ENCODE peak calls at places on chromosomes 2 and 18, in four cellular contexts. L, N, Q and U are unnamed samples.

GRCh38 chr2:60550151-60550983 is 3.1 kb downstream of the BCL11A start:
- DNase-seq in L (peak; percentile 80), N (peak; percentile 81), Q (peak; percentile 79), U (peak; percentile 62)

GRCh38 chr2:119932809-119933208 is 80.1 kb upstream of the EPB41L5 start:
- DNase-seq in L (no peak), N (no peak), Q (no peak), U (no peak)

GRCh38 chr2:109435866-109436634 is 177.7 kb downstream of the SEPTIN10 start:
- DNase-seq in L (no peak), N (no peak), Q (peak; percentile 56), U (no peak)

GRCh38 chr2:74498500-74499268 is 719 bp downstream of the LBX2 start:
- DNase-seq in L (no peak), N (no peak), Q (no peak), U (no peak)

GRCh38 chr18:78781601-78781960 is 198.0 kb upstream of the SALL3 start:
- DNase-seq in L (no peak), N (no peak), Q (no peak), U (no peak)

GRCh38 chr2:128450211-128451015 is 131.7 kb upstream of the HS6ST1 start:
- DNase-seq in L (peak; percentile 17), N (no peak), Q (no peak), U (no peak)

GRCh38 chr2:110780461-110780860 is 48.1 kb downstream of the ACOXL start:
- DNase-seq in L (no peak), N (no peak), Q (no peak), U (no peak)

GRCh38 chr2:197211881-197212342 is 98.7 kb downstream of the ANKRD44 start:
- DNase-seq in L (no peak), N (no peak), Q (no peak), U (no peak)

GRCh38 chr18:13457327-13457726 is 238.8 kb downstream of the LDLRAD4 start:
- DNase-seq in L (no peak), N (no peak), Q (no peak), U (no peak)

GRCh38 chr2:239246723-239247122 is 154.1 kb downstream of the HDAC4 start:
- DNase-seq in L (no peak), N (peak; percentile 66), Q (no peak), U (no peak)

GRCh38 chr2:206615417-206616089 is 26.7 kb upstream of the FAM237A start:
- DNase-seq in L (no peak), N (no peak), Q (no peak), U (no peak)

GRCh38 chr2:5368263-5368662 is 323.9 kb upstream of the SOX11 start:
- DNase-seq in L (no peak), N (no peak), Q (no peak), U (no peak)

DNA sequence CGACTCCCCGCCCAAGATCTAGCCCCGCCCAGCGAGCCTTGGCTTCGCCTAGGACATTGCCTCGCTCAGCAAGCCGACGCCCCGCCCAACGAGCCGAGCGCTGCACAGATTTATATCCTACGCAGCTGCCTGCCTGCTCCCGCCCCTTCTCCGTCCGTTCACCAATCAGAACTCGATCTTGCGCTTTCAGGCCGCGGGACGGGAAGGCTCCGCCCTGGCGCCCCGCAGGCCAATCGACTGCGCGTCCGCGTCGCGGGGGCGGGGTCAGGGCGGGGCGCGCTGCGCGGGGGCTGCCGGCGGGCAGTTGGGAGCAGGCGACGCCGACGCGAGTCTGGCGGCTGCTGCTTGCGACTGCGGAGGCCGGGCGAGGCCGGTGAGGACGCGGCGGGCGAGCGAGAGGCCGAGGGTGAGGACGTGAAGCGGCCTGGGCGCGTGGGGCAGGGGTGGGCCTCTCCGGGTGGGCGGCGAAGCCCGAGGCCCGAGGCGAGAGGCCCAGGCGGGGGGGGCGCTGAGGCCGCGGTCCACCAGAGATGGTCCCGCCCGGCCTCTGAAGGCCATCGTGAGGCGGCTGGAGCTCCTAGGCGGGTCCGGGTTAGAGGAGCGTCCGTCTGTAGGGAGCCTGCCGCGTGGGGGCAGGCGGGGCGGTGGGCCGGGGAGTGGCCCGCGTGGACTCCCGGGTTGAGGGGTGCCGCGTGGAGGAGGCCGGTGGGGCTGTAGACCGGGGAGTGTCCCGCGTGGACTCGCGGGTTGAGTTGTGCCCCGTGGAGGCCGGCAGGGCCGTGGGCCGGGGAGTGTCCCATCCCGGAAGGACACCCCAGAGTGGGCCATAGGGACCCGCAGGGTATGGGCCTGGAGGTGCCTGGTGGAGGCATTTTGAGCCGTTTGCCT is at the start of gene FARP2:
- DNase-seq in L (peak; percentile 99), N (peak; percentile 100), Q (peak; percentile 99), U (peak; percentile 98)
- H3K27ac ChIP-seq in L (peak within 1 kb of the TSS; percentile 87), N (peak within 1 kb of the TSS; percentile 84), Q (peak within 1 kb of the TSS; percentile 81), U (peak within 1 kb of the TSS; percentile 71)

GRCh38 chr2:165700511-165700910 is 93.5 kb downstream of the GALNT3 start:
- DNase-seq in L (no peak), N (no peak), Q (no peak), U (no peak)

GRCh38 chr2:165699931-165700330 is 94.1 kb downstream of the GALNT3 start:
- DNase-seq in L (no peak), N (no peak), Q (no peak), U (no peak)

GRCh38 chr2:165693838-165694237 is 100.2 kb downstream of the GALNT3 start:
- DNase-seq in L (no peak), N (no peak), Q (no peak), U (no peak)

GRCh38 chr2:165697727-165698620 is 96.1 kb downstream of the GALNT3 start:
- DNase-seq in L (no peak), N (no peak), Q (no peak), U (no peak)

DNA sequence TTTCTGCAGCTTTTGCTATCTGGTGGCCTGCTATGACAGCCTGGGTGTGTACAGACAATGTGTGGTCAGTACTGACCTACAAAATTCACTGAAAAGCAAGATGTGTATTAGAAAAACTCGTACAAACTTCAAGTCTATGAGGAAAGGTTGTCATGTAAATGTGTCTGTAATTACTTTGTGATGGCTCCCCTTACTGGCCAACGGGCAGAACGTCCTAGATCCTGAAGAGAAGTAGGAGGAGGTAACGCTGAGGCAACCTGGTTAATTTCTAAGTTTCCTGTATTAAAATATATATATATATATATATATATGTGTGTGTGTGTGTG is 95.5 kb downstream of the GALNT3 start:
- DNase-seq in L (no peak), N (peak; percentile 36), Q (peak; percentile 13), U (no peak)
- H3K27ac ChIP-seq in L (no peak overlapping the region), N (no peak overlapping the region), Q (no peak overlapping the region), U (no peak overlapping the region)

DNA sequence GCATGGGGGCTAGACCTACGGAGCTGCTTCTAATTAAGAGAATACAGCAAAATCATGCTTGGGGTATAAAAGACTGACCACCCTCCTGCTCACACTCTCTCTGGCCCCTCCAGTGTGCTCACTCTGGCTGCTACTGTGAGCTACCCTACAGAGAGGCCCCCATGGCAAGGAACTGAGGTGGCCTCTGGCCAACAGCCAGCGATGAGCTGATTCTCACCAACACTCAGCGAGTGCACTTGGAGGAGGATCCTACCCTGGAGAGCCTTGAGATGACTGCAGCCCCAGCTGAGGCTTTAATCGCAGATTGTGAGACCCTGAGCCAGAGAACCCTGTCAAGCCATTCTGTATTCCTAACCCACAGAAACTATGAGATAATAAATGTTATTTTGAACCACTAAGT is 88.2 kb downstream of the GFPT1 start:
- DNase-seq in L (no peak), N (no peak), Q (no peak), U (no peak)
- H3K27ac ChIP-seq in L (no peak overlapping the region), N (no peak overlapping the region), Q (no peak overlapping the region), U (no peak overlapping the region)

GRCh38 chr2:168804214-168804613 is 1.8 kb downstream of the NOSTRIN start:
- DNase-seq in L (no peak), N (no peak), Q (peak; percentile 22), U (no peak)
- H3K27ac ChIP-seq in L (no peak overlapping the region), N (peak overlapping the region; percentile 81), Q (peak overlapping the region; percentile 65), U (no peak overlapping the region)

GRCh38 chr2:175476950-175477349 is 295.4 kb upstream of the ATP5MC3 start:
- DNase-seq in L (no peak), N (no peak), Q (peak; percentile 33), U (no peak)
- H3K27ac ChIP-seq in L (no peak overlapping the region), N (no peak overlapping the region), Q (peak overlapping the region; percentile 54), U (no peak overlapping the region)

DNA sequence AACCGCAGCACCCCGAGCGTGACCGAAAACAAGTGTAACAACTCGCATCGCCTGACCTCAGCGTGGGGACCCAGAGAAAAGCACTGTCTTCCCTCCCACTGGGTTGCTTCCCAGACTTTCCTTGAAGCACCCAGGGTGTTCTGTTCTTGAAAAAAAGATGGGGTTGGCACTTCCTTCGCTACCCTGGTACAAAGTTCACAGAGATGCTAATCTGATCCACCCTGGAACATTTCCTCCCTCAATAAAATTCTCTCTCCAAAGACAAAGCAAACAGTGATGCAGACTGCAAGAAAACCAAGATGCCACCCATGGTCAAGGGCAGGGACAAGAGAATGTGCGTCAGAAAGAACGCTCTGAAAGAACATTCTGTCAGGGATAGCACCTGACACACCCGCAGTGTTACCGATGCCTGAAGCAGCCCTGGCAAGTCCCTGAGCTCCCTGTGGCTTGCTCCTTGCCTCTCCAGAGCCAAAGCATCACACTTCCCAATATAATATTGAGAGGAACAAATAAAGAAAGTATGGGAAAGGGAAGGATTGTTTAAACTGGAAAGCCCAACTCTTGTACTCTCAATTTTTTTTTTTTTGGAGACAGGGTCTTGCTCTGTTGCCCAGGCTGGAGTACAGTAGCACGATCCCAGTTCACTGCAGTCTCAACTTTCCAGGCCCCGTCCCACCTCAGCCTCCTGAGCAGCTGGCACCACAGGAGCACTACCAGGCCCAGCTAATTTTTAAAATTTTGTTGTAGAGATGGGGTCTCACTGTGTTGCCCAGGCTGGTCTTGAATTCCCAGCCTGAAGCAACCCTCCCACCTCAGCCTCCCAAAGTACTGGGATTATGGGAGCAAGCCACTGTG is 70.7 kb downstream of the TBC1D8 start:
- DNase-seq in L (no peak), N (no peak), Q (no peak), U (no peak)
- H3K27ac ChIP-seq in L (no peak overlapping the region), N (no peak overlapping the region), Q (no peak overlapping the region), U (no peak overlapping the region)

GRCh38 chr2:215899111-215900074 is 114.0 kb downstream of the MREG start:
- DNase-seq in L (no peak), N (no peak), Q (no peak), U (no peak)
- H3K27ac ChIP-seq in L (no peak overlapping the region), N (no peak overlapping the region), Q (no peak overlapping the region), U (no peak overlapping the region)

GRCh38 chr2:127088706-127089105 is 18.2 kb downstream of the BIN1 start:
- DNase-seq in L (no peak), N (no peak), Q (no peak), U (no peak)

GRCh38 chr2:127084611-127085031 is 22.3 kb downstream of the BIN1 start:
- DNase-seq in L (no peak), N (no peak), Q (no peak), U (no peak)

GRCh38 chr2:127085260-127085666 is 21.7 kb downstream of the BIN1 start:
- DNase-seq in L (peak; percentile 74), N (no peak), Q (no peak), U (no peak)

GRCh38 chr2:127087780-127088495 is 19.0 kb downstream of the BIN1 start:
- DNase-seq in L (no peak), N (no peak), Q (no peak), U (no peak)

GRCh38 chr2:127086800-127087737 is 19.9 kb downstream of the BIN1 start:
- DNase-seq in L (peak; percentile 56), N (no peak), Q (peak; percentile 86), U (peak; percentile 21)
- H3K27ac ChIP-seq in L (no peak overlapping the region), N (peak overlapping the region; percentile 23), Q (peak overlapping the region; percentile 76), U (peak overlapping the region; percentile 83)

DNA sequence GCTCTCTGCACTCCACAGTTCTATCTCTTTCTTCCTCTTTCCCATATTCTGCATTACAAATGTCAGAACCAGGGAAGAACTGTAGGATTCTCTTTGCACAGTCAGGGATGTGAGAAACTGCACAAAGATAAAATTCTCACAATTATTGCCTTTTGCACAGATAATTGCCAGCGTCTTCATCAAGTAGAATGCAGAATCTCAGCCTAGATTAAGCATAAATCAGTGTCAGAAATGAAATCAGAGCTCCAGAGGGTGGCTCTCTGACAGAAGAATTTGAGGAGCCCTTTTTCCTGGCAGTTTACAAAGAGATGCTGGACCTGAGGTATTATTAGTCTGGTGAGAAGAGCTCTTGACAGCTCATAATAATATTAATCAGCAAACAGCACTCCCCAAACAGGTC is 173.1 kb downstream of the PTH2R start:
- DNase-seq in L (no peak), N (no peak), Q (no peak), U (no peak)
- H3K27ac ChIP-seq in L (no peak overlapping the region), N (no peak overlapping the region), Q (no peak overlapping the region), U (no peak overlapping the region)